ENCODE peak calls at places on chromosomes 13 and 19, in nine cellular contexts. S is smooth muscle cell of the brain vasculature; W is stimulated activated CD8-positive, alpha-beta memory T cell treated with anti-CD3 and anti-CD28 coated beads, Interleukin-4, amount 100 ng/mL, for 1 hour; A is amniotic stem cell; H is MV-4-11; N is stimulated activated naive CD8-positive, alpha-beta T cell treated with anti-CD3 and anti-CD28 coated beads, Interleukin-15, Interleukin-2, amounts not matched to agents 100 U/mL and 50 U/mL, for 24 hours; J is activated naive CD4-positive, alpha-beta T cell; L is activated CD8-positive, alpha-beta T cell treated with anti-CD3 and anti-CD28 coated beads for 36 hours; F is activated CD8-positive, alpha-beta memory T cell treated with anti-CD3 and anti-CD28 coated beads for 1 hour. Q is an unnamed sample.

GRCh38 chr19:45716314-45717130 is 14.2 kb downstream of the FBXO46 start:
- DNase-seq in N (peak; percentile 27), L (peak; percentile 19), F (no peak), W (no peak), S (no peak), H (no peak), J (no peak), A (no peak), Q (no peak)

GRCh38 chr13:114286808-114287207 is 5.4 kb downstream of the UPF3A start:
- DNase-seq in L (no peak), A (peak; percentile 28), S (no peak), N (no peak), F (no peak), J (no peak), H (no peak), W (no peak), Q (no peak)

GRCh38 chr19:48123907-48124675 is 13.5 kb upstream of the PLA2G4C start:
- DNase-seq in W (no peak), J (no peak), N (peak; percentile 69), A (no peak), S (no peak), F (no peak), L (peak; percentile 90), H (no peak), Q (no peak)

GRCh38 chr13:36919206-36919832 is 719 bp downstream of the SMAD9 start:
- DNase-seq in S (no peak), N (peak; percentile 14), H (no peak), L (peak; percentile 4), A (no peak), W (no peak), F (no peak), J (no peak), Q (no peak)

GRCh38 chr19:30685601-30686000 is 313.4 kb downstream of the ZNF536 start:
- DNase-seq in L (no peak), N (no peak), H (no peak), J (no peak), W (no peak), A (no peak), F (no peak), S (no peak), Q (no peak)

GRCh38 chr19:11142528-11143171 is 12.9 kb downstream of the SPC24 start:
- DNase-seq in J (no peak), A (peak; percentile 63), F (no peak), W (no peak), H (no peak), S (peak; percentile 90), L (no peak), N (no peak), Q (no peak)

GRCh38 chr19:17424743-17425365 is 5.0 kb downstream of the MVB12A start:
- DNase-seq in A (no peak), S (no peak), F (no peak), W (no peak), N (peak; percentile 50), H (peak; percentile 48), L (peak; percentile 61), J (no peak), Q (no peak)

GRCh38 chr19:33487901-33488817 is 33.4 kb downstream of the PEPD start:
- DNase-seq in F (no peak), S (no peak), J (no peak), A (no peak), W (no peak), L (no peak), H (no peak), N (no peak), Q (no peak)

GRCh38 chr13:95437561-95437960 is 115.0 kb upstream of the CLDN10 start:
- DNase-seq in W (no peak), J (no peak), N (no peak), H (no peak), S (no peak), A (no peak), F (no peak), L (no peak), Q (no peak)

GRCh38 chr13:114222461-114222968 is 12.2 kb upstream of the CDC16 start:
- DNase-seq in A (no peak), H (peak; percentile 94), J (no peak), S (peak; percentile 33), F (no peak), W (no peak), N (no peak), L (no peak), Q (peak; percentile 76)

GRCh38 chr13:94327318-94327717 is 152.2 kb downstream of the DCT start:
- DNase-seq in A (no peak), L (peak; percentile 30), W (no peak), J (no peak), F (no peak), N (no peak), S (no peak), H (no peak), Q (no peak)

GRCh38 chr19:42277821-42278809 is 9.1 kb downstream of the CIC start:
- DNase-seq in S (no peak), W (no peak), J (no peak), A (no peak), N (no peak), F (no peak), L (no peak), H (no peak), Q (no peak)

GRCh38 chr19:47020992-47021496 is 1.4 kb downstream of the NPAS1 start:
- DNase-seq in H (no peak), N (no peak), S (no peak), L (no peak), J (no peak), A (no peak), W (no peak), F (no peak), Q (no peak)

GRCh38 chr13:32676242-32676641 is 90.0 kb downstream of the PDS5B start:
- DNase-seq in A (no peak), W (no peak), S (no peak), L (no peak), H (no peak), F (no peak), J (no peak), N (no peak), Q (no peak)

GRCh38 chr13:73879346-73880020 is 254.7 kb downstream of the KLF12 start:
- DNase-seq in A (no peak), S (no peak), W (no peak), L (no peak), J (no peak), H (no peak), N (no peak), F (no peak), Q (no peak)

GRCh38 chr19:10228925-10229324 is 2.2 kb downstream of the S1PR2 start:
- DNase-seq in L (peak; percentile 61), H (no peak), A (no peak), N (peak; percentile 41), W (no peak), F (no peak), J (no peak), S (no peak), Q (no peak)

GRCh38 chr13:67792151-67792665 is 562.1 kb upstream of the PCDH9 start:
- DNase-seq in S (no peak), J (no peak), N (no peak), H (no peak), W (no peak), F (no peak), L (no peak), A (no peak), Q (no peak)

GRCh38 chr19:5564930-5565329 is 2.8 kb downstream of the TINCR start:
- DNase-seq in A (no peak), L (no peak), J (no peak), W (no peak), H (no peak), S (no peak), F (no peak), N (no peak), Q (no peak)

GRCh38 chr13:97114696-97115095 is 107.4 kb upstream of the MBNL2 start:
- DNase-seq in N (no peak), A (no peak), H (no peak), W (no peak), S (no peak), L (no peak), J (no peak), F (no peak), Q (no peak)

GRCh38 chr13:51728972-51729371 is 75.0 kb downstream of the DHRS12 start:
- DNase-seq in H (peak; percentile 39), A (no peak), W (no peak), N (no peak), F (no peak), J (no peak), L (no peak), S (no peak), Q (no peak)

GRCh38 chr13:37878496-37878895 is 8.9 kb upstream of the TRPC4 start:
- DNase-seq in F (no peak), N (no peak), H (no peak), A (no peak), S (no peak), L (no peak), W (no peak), J (no peak), Q (no peak)

GRCh38 chr19:49863935-49864320 is 3.4 kb downstream of the PNKP start:
- DNase-seq in W (no peak), L (no peak), S (no peak), H (no peak), N (no peak), A (no peak), F (no peak), J (no peak), Q (no peak)